ENCODE peak calls at places on chromosome 11, in seven cellular contexts. S is lower leg skin, Q is endothelial cell, A is RWPE1, B is A549, D is epithelial cell of esophagus, Y is body of pancreas. P is an unnamed sample.
A peak's percentile ranks its signal among the peaks of the same experiment; 100 is the strongest.

GRCh38 chr11:3341298-3341697 is 37.6 kb downstream of the ZNF195 start:
- DNase-seq in D (peak; percentile 29), B (no peak), A (peak; percentile 24), Q (peak; percentile 75), S (peak; percentile 34), Y (peak; percentile 83), P (peak; percentile 55)

GRCh38 chr11:202490-202889 is 4.7 kb downstream of the BET1L start:
- DNase-seq in Q (no peak), Y (peak; percentile 8), A (no peak), B (no peak), D (no peak), S (no peak), P (no peak)

GRCh38 chr11:71339178-71339881 is 87.0 kb upstream of the SHANK2 start:
- DNase-seq in D (peak; percentile 90), Q (no peak), S (no peak), A (peak; percentile 64), Y (no peak), B (no peak), P (no peak)

GRCh38 chr11:74347381-74347780 is 35.9 kb upstream of the P4HA3 start:
- DNase-seq in Q (no peak), D (no peak), A (no peak), S (no peak), Y (no peak), B (no peak), P (no peak)

GRCh38 chr11:10605941-10606381 is 37.5 kb upstream of the LYVE1 start:
- DNase-seq in S (peak; percentile 36), D (peak; percentile 52), Q (peak; percentile 28), B (no peak), A (no peak), Y (no peak), P (no peak)

GRCh38 chr11:2781413-2782274 is 81.8 kb upstream of the KCNQ1OT1 start:
- DNase-seq in Q (peak; percentile 3), A (no peak), Y (peak; percentile 9), B (no peak), D (no peak), S (peak; percentile 9), P (no peak)

GRCh38 chr11:134341805-134342571 is 10.2 kb downstream of the GLB1L2 start:
- DNase-seq in S (no peak), B (no peak), Q (no peak), D (no peak), A (no peak), Y (no peak), P (no peak)

GRCh38 chr11:69080361-69080973 is 31.7 kb downstream of the TPCN2 start:
- DNase-seq in Q (no peak), B (no peak), Y (no peak), S (no peak), A (peak; percentile 77), D (peak; percentile 70), P (no peak)

GRCh38 chr11:85886089-85887056 is 31.2 kb downstream of the CCDC83 start:
- DNase-seq in B (no peak), Q (no peak), S (no peak), Y (no peak), A (no peak), D (no peak), P (no peak)

GRCh38 chr11:92709329-92709728 is 260.1 kb upstream of the MTNR1B start:
- DNase-seq in B (no peak), A (no peak), Y (no peak), D (no peak), Q (no peak), S (no peak), P (no peak)

GRCh38 chr11:73308003-73308962 is at the start of gene ARHGEF17:
- DNase-seq in D (peak; percentile 74), S (peak; percentile 49), B (peak; percentile 71), A (peak; percentile 72), Q (peak; percentile 69), Y (peak; percentile 55), P (peak; percentile 70)

GRCh38 chr11:128823751-128824150 is 43.3 kb downstream of the KCNJ1 start:
- DNase-seq in A (no peak), Q (no peak), D (no peak), S (no peak), Y (no peak), B (no peak), P (no peak)

GRCh38 chr11:1168721-1169161 is 11.0 kb downstream of the MUC5AC start:
- DNase-seq in Q (no peak), A (no peak), B (no peak), D (no peak), S (no peak), Y (no peak), P (no peak)

GRCh38 chr11:762421-763072 is 14.7 kb downstream of the GATD1 start:
- DNase-seq in Y (no peak), B (peak; percentile 83), Q (no peak), A (peak; percentile 94), S (no peak), D (peak; percentile 84), P (no peak)

GRCh38 chr11:45945392-45945999 is 23.0 kb downstream of the LARGE2 start:
- DNase-seq in D (no peak), B (no peak), S (no peak), Q (no peak), A (no peak), Y (no peak), P (no peak)

GRCh38 chr11:33982661-33983060 is 68.9 kb upstream of the CAPRIN1 start:
- DNase-seq in B (no peak), Q (no peak), A (no peak), D (no peak), Y (no peak), S (no peak), P (no peak)

GRCh38 chr11:33987545-33987944 is 64.0 kb upstream of the CAPRIN1 start:
- DNase-seq in D (no peak), B (no peak), Y (no peak), Q (no peak), S (no peak), A (no peak), P (no peak)

GRCh38 chr11:33987975-33988580 is 63.5 kb upstream of the CAPRIN1 start:
- DNase-seq in A (peak; percentile 46), Q (peak; percentile 82), S (peak; percentile 53), B (peak; percentile 41), D (peak; percentile 86), Y (peak; percentile 66), P (peak; percentile 73)

GRCh38 chr11:33980896-33981295 is 70.6 kb upstream of the CAPRIN1 start:
- DNase-seq in D (peak; percentile 33), A (no peak), Y (no peak), B (no peak), S (no peak), Q (peak; percentile 31), P (no peak)

GRCh38 chr11:33984682-33985389 is 66.7 kb upstream of the CAPRIN1 start:
- DNase-seq in Q (no peak), S (no peak), Y (no peak), B (no peak), A (no peak), D (no peak), P (no peak)
- TF ChIP-seq CTCF in Q (no peak), S (no peak), Y (no peak), B (peak; percentile 39), A (no peak), D (no peak), P (no peak)

DNA sequence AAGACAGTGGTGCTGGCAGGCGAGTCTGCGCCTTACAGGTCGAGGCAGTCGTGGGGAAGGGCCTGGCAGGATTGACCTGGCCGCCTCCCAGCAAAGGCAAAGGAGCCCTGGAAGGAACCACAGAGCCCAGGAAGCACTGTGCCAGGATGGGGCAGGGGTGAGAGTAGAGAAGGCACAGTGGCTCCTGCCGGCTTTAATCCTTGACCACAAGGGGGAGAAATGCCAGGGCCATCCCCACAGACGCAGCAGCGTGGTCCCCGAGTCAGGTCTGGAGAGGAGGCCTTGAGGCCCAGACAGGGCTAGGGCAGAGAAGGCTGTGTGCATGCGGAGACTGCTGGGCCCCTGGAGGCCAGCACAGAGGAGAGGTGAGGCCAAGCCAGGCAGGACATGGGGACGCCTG is 9.9 kb upstream of the NDUFS8 start:
- DNase-seq in D (no peak), A (no peak), Y (no peak), B (peak; percentile 70), S (no peak), Q (peak; percentile 39), P (no peak)
- TF ChIP-seq CTCF in D (peak; percentile 28), A (no peak), Y (no peak), B (peak; percentile 44), S (no peak), Q (peak; percentile 8), P (peak; percentile 14)

GRCh38 chr11:65185166-65185565 is 3.4 kb downstream of the CAPN1 start:
- DNase-seq in D (no peak), S (no peak), Q (no peak), A (no peak), Y (no peak), B (no peak), P (no peak)

GRCh38 chr11:65186701-65187100 is 5.0 kb downstream of the CAPN1 start:
- DNase-seq in D (no peak), S (no peak), Y (no peak), A (no peak), B (no peak), Q (no peak), P (no peak)

GRCh38 chr11:65184146-65184545 is 2.4 kb downstream of the CAPN1 start:
- DNase-seq in A (no peak), Y (no peak), S (no peak), D (no peak), Q (no peak), B (no peak), P (no peak)

GRCh38 chr11:65187146-65187675 is 5.5 kb downstream of the CAPN1 start:
- DNase-seq in Y (peak; percentile 10), S (no peak), B (no peak), D (no peak), A (no peak), Q (no peak), P (no peak)

DNA sequence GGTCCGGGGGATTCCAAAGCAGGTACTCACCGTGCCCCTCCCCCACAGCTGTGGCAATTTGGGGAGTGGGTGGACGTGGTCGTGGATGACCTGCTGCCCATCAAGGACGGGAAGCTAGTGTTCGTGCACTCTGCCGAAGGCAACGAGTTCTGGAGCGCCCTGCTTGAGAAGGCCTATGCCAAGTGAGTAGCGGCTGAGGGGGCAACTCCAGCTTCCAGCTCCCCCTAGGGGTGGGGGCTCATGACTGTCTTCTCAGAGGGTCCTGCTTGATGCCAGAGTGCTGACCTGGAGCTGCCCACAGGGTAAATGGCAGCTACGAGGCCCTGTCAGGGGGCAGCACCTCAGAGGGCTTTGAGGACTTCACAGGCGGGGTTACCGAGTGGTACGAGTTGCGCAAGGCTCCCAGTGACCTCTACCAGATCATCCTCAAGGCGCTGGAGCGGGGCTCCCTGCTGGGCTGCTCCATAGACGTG is 4.2 kb downstream of the CAPN1 start:
- DNase-seq in D (no peak), Y (no peak), Q (no peak), B (no peak), S (no peak), A (no peak), P (no peak)
- TF ChIP-seq CTCF in D (no peak), Y (no peak), Q (no peak), B (no peak), S (no peak), A (no peak), P (no peak)

DNA sequence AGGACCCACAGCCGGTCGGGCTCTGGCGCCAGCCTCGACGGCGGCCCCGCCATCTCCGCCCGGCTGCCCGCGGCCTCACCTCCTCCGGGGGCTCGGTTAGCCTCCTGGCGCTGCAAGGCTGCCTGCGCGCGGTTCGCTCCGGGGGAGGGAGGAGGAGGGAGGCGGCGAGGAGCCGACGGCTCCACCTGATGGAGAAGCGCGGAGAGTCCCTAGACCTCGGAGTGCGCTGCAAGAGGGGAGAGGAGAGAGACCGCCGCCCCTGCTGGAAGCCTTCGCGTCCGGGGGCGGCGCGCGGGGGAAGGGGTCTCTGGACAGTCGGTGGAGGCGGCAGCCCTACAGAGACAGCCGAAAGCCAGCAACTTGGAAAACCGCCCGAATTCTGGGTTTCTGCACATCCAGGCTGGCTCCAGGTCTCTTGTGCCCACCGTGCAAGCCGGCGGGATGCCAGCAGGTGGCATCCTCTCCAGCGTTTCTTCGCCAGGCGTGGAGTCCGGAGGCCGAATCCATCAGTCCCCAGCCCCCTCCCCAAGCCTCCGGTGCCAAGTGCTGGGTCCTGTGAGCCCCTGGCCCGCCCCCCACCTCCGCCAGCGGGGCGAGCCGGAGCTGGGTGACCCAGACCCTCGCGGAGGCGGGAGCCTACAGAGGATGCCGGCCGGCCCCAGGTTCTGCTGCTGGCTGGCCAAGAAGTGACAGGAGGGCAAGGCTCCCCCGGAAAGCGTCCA is 2.9 kb upstream of the KIRREL3 start:
- DNase-seq in S (no peak), A (no peak), B (peak; percentile 69), Q (peak; percentile 69), D (peak; percentile 14), Y (no peak), P (peak; percentile 29)
- TF ChIP-seq CTCF in S (no peak), A (no peak), B (peak; percentile 73), Q (peak; percentile 37), D (no peak), Y (peak; percentile 29), P (no peak)

P was measured in GM10248.